ENCODE peak calls at places on chromosomes 12 and 14, in six cellular contexts. L is Panc1, S is GM12878, N is GM23338, O is HCT116, G is K562. Q is an unnamed sample.

GRCh38 chr12:15336772-15337553 is 14.7 kb downstream of the PTPRO start:
- ATAC-seq in S (no peak), N (no peak), L (no peak), O (no peak), G (no peak), Q (peak)

GRCh38 chr14:105527381-105528196 is 1.2 kb downstream of the TMEM121 start:
- ATAC-seq in G (peak), O (peak), S (peak), L (peak), N (peak), Q (peak)

GRCh38 chr14:54285030-54285429 is 111.8 kb upstream of the CDKN3 start:
- ATAC-seq in L (no peak), N (no peak), G (no peak), S (no peak), O (no peak), Q (no peak)

GRCh38 chr12:42126963-42127362 is 17.7 kb downstream of the GXYLT1 start:
- ATAC-seq in L (no peak), G (no peak), N (no peak), O (no peak), S (peak), Q (no peak)

GRCh38 chr12:57694459-57695019 is 607 bp downstream of the OS9 start:
- ATAC-seq in O (peak), S (peak), N (peak), G (peak), L (peak), Q (no peak)

GRCh38 chr12:98402081-98402480 is 113.3 kb upstream of the TMPO start:
- ATAC-seq in S (no peak), N (no peak), L (no peak), O (peak), G (no peak), Q (no peak)

GRCh38 chr14:54830650-54831049 is 72.0 kb downstream of the GCH1 start:
- ATAC-seq in G (no peak), N (no peak), O (no peak), S (no peak), L (no peak), Q (no peak)

GRCh38 chr14:34258318-34258717 is 203.7 kb downstream of the SPTSSA start:
- ATAC-seq in N (no peak), G (no peak), L (no peak), O (no peak), S (no peak), Q (no peak)

GRCh38 chr12:49824886-49825285 is 3.3 kb downstream of the NCKAP5L start:
- ATAC-seq in O (no peak), G (no peak), L (no peak), N (no peak), S (no peak), Q (no peak)

GRCh38 chr12:12266873-12267634 is at the start of gene LRP6:
- ATAC-seq in N (peak), S (peak), O (peak), G (peak), L (peak), Q (peak)

GRCh38 chr12:76614364-76614763 is 54.8 kb upstream of the OSBPL8 start:
- ATAC-seq in O (no peak), L (no peak), G (no peak), S (no peak), N (no peak), Q (no peak)

GRCh38 chr12:24730461-24730896 is 218.4 kb downstream of the BCAT1 start:
- ATAC-seq in L (no peak), N (no peak), S (peak), O (no peak), G (no peak), Q (no peak)

GRCh38 chr12:105164068-105164467 is 56.5 kb downstream of the WASHC4 start:
- ATAC-seq in O (no peak), L (no peak), G (no peak), S (no peak), N (no peak), Q (no peak)

GRCh38 chr14:104157303-104157928 is 19.0 kb downstream of the KIF26A start:
- ATAC-seq in G (peak), L (no peak), O (peak), S (no peak), N (peak), Q (no peak)

GRCh38 chr14:66638688-66639087 is 130.7 kb downstream of the GPHN start:
- ATAC-seq in G (no peak), N (no peak), S (no peak), L (no peak), O (no peak), Q (no peak)

GRCh38 chr12:88578821-88579518 is 1.3 kb downstream of the KITLG start:
- ATAC-seq in L (peak), G (peak), N (peak), S (peak), O (peak), Q (no peak)

GRCh38 chr12:27220057-27220987 is 23.8 kb upstream of the STK38L start:
- ATAC-seq in S (peak), L (no peak), G (no peak), O (no peak), N (no peak), Q (no peak)

GRCh38 chr12:115102450-115102849 is 418.5 kb upstream of the TBX3 start:
- ATAC-seq in S (no peak), N (no peak), O (no peak), G (no peak), L (no peak), Q (no peak)

GRCh38 chr12:175759-176158 is 38.2 kb downstream of the SLC6A12 start:
- ATAC-seq in O (no peak), G (no peak), L (no peak), S (no peak), N (no peak), Q (no peak)

GRCh38 chr12:131351319-131352028 is 359.4 kb upstream of the SFSWAP start:
- ATAC-seq in G (peak), L (no peak), O (peak), N (no peak), S (peak), Q (no peak)

GRCh38 chr14:103818422-103818821 is 29.0 kb downstream of the PPP1R13B start:
- ATAC-seq in N (no peak), L (no peak), O (no peak), S (no peak), G (no peak), Q (no peak)

GRCh38 chr14:66724996-66725395 is 217.0 kb downstream of the GPHN start:
- ATAC-seq in G (no peak), O (no peak), L (no peak), N (no peak), S (no peak), Q (no peak)

GRCh38 chr14:71923471-71923870 is 8.8 kb upstream of the RGS6 start:
- ATAC-seq in N (no peak), L (no peak), O (no peak), G (no peak), S (no peak), Q (no peak)

GRCh38 chr14:34081126-34081575 is 130.3 kb upstream of the EGLN3 start:
- ATAC-seq in L (peak), O (peak), G (no peak), S (peak), N (no peak), Q (no peak)

GRCh38 chr12:115335594-115335993 is 651.6 kb upstream of the TBX3 start:
- ATAC-seq in S (no peak), N (no peak), O (no peak), L (no peak), G (no peak), Q (no peak)

GRCh38 chr12:115866909-115867525 is 410.5 kb downstream of the MED13L start:
- ATAC-seq in S (no peak), G (no peak), N (peak), L (peak), O (peak), Q (no peak)

GRCh38 chr12:10301103-10301502 is 6.6 kb upstream of the KLRD1 start:
- ATAC-seq in S (no peak), N (no peak), L (no peak), O (no peak), G (no peak), Q (no peak)

GRCh38 chr14:77052281-77053044 is 24.0 kb upstream of the IRF2BPL start:
- ATAC-seq in O (peak), N (peak), L (peak), G (no peak), S (peak), Q (no peak)

GRCh38 chr12:23949212-23950010 is at the start of gene SOX5:
- ATAC-seq in L (no peak), G (peak), O (no peak), N (peak), S (peak), Q (peak)

GRCh38 chr12:110369992-110370391 is 33.5 kb downstream of the ANAPC7 start:
- ATAC-seq in G (no peak), N (no peak), S (no peak), L (no peak), O (no peak), Q (no peak)

GRCh38 chr14:69107407-69108003 is 45.4 kb downstream of the DCAF5 start:
- ATAC-seq in O (peak), S (peak), N (peak), L (peak), G (peak), Q (peak)

GRCh38 chr14:54343276-54344121 is 53.3 kb upstream of the CDKN3 start:
- ATAC-seq in L (no peak), S (no peak), O (no peak), N (no peak), G (no peak), Q (no peak)

GRCh38 chr14:45716506-45716905 is 463.5 kb upstream of the MIS18BP1 start:
- ATAC-seq in S (no peak), G (no peak), O (peak), L (no peak), N (peak), Q (no peak)

GRCh38 chr14:55115433-55115832 is 13.6 kb upstream of the LGALS3 start:
- ATAC-seq in O (no peak), G (no peak), S (no peak), L (no peak), N (no peak), Q (no peak)

GRCh38 chr14:89720741-89721315 is 233.7 kb downstream of the EFCAB11 start:
- ATAC-seq in O (no peak), S (peak), N (peak), G (no peak), L (no peak), Q (peak)

GRCh38 chr12:1611775-1612174 is 17.3 kb upstream of the WNT5B start:
- ATAC-seq in O (no peak), S (no peak), N (no peak), G (no peak), L (no peak), Q (peak)

GRCh38 chr12:132488127-132489077 is 1.5 kb upstream of the FBRSL1 start:
- ATAC-seq in N (peak), L (no peak), O (no peak), G (peak), S (peak), Q (peak)

GRCh38 chr12:83527700-83528281 is 841.1 kb downstream of the TMTC2 start:
- ATAC-seq in S (no peak), G (no peak), O (no peak), N (no peak), L (no peak), Q (no peak)
- TF ChIP-seq POLR2AphosphoS5 in S (no peak), G (no peak), O (no peak), N (no peak), L (no peak), Q (no peak)

DNA sequence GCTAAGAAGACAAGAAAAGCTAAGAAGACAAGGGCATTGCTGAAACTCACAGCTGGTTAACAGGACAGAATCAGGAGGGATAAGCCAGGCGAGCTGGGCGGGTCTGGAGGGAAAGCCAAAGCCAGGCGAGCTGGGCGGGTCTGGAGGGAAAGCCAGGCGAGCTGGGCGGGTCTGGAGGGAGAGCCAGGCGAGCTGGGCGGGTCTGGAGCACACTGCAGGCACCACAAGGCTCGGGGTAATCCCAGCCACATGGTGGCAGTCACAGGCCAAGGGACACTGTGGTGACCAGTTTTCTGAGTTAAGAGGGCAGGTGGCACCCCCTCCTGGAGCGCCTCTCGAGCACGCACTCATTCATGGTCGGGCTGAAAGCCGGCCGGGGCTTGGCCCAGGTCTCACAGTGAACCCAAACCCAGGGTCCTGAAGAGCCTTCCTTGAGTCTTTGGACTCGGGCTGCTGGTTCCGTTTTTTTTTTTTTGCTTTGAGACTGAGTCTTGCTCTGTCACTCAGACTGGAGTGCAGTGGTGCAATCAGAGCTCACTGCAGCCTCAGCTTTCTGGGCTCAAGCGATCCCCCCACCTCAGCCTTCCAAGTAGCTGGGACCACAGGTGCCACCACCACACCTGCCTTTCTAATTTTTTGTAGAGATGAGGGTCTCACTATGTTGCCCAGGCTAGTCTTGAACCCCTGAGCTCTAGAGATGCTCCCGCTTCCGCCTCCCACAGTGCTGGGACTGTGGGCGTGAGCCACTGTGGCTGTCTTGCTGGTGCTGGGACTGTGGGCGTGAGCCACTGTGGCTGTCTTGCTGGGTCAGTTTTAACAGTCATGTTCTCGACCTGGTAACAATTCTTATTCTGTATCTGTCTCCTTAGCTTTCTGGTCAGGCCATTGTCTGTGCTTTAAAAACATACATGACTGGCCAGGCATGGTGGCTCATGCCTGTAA is 40.2 kb downstream of the HSP90AA1 start:
- ATAC-seq in S (peak), L (peak), N (peak), G (peak), O (peak), Q (peak)
- TF ChIP-seq POLR2AphosphoS5 in S (no peak), L (no peak), N (no peak), G (no peak), O (peak), Q (no peak)

GRCh38 chr14:74620497-74620921 is 8.5 kb upstream of the LTBP2 start:
- ATAC-seq in O (peak), N (no peak), G (peak), L (peak), S (peak), Q (no peak)
- TF ChIP-seq POLR2AphosphoS5 in O (no peak), N (no peak), G (no peak), L (no peak), S (no peak), Q (no peak)

GRCh38 chr12:111411187-111411764 is 5.6 kb downstream of the SH2B3 start:
- ATAC-seq in N (no peak), G (no peak), O (no peak), S (peak), L (no peak), Q (no peak)

GRCh38 chr12:111410229-111411186 is 4.8 kb downstream of the SH2B3 start:
- ATAC-seq in G (peak), S (no peak), N (no peak), L (peak), O (no peak), Q (no peak)

GRCh38 chr12:111408116-111408440 is 2.4 kb downstream of the SH2B3 start:
- ATAC-seq in N (no peak), S (no peak), L (no peak), G (no peak), O (no peak), Q (no peak)

GRCh38 chr12:111408686-111409402 is 3.1 kb downstream of the SH2B3 start:
- ATAC-seq in O (no peak), S (no peak), N (no peak), L (no peak), G (no peak), Q (no peak)

DNA sequence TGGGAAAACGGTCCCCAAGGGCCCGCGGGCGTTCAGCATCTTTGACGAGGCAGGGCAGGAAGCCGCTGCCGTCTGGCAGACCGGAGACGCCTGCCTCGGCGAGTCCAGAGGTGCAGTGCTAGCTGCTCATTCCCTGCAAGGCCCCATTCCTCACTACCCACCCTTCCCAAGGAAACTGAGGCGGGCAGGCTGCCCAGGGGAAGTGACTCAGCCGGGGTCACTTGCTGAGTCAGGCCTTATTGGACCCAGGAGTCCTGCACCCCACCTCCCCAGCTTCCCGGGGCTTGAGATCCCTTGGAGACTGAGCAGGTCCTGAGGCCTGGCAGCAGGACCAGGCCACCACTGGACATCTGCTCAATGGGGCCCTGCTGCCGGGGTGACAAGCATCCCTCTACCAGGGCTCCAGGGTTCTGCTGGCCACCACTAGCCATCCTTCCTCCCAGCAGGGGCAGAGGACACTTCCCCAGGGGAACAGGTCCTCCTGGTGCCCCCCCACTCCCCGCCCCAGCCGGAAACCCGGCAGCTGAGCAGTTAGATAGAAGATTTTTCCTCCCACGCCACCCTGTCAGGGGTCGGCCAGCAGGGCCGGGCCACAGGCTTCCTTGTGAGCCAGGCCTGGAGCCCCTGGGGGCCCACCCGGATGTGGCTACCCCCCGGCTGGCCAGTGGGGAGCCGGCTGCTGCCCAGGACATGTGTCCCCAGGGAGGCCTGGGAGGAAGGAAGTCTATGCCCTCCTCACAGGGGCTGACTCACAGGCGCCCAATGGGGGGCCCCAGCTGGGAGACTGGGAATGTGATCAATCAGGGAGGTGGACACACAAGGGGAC is 3.9 kb downstream of the SH2B3 start:
- ATAC-seq in O (no peak), S (no peak), G (peak), L (peak), N (no peak), Q (peak)
- TF ChIP-seq POLR2AphosphoS5 in O (no peak), S (no peak), G (no peak), L (no peak), N (no peak), Q (no peak)

GRCh38 chr12:124428792-124429281 is 133.9 kb downstream of the RFLNA start:
- ATAC-seq in G (no peak), N (no peak), O (no peak), L (no peak), S (no peak), Q (peak)
- TF ChIP-seq POLR2AphosphoS5 in G (no peak), N (no peak), O (no peak), L (no peak), S (no peak), Q (no peak)

DNA sequence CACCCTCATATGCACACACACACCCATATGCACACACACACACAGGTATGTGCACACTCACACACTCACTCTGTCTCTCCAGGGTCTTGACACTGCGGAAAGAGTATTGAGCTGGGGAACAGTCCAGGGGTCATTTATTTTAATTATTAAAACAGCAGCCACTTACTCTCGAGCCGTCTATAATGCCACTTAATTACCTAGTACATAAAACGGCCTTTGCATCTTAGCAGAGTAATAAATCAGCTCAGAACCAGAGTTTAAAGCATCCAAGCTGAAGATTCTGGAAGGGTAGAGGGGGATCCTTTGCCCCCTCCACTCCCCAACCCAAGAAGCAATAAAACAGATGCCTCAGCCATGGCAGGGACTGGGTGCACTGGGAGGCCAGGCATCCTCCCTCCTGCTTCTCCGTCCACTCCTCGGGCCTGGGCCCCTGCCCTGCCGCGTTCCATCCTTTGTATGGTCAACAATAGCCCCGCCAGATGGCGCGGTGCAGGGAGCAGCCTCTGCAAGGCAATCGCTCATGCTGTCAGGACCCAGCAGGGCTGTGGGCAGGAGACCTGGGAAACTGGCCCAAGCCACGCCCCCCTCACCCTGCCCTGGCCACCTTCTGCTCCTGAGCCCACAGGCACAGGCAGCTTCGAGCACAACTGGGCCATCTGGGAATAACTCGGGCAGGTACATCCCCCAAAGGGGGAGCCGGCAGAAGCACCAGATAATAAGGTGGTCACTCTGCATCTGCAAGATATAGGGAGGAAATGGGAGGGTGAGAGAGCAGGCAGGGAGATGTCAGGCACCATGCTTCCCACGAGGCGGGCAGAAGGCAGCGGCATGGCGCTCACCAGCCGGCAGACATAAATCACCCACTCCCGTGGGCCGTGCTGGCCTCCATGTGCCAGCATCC is 40.9 kb downstream of the CCDC85C start:
- ATAC-seq in N (peak), G (peak), O (peak), L (peak), S (no peak), Q (peak)
- TF ChIP-seq POLR2AphosphoS5 in N (peak), G (no peak), O (no peak), L (no peak), S (no peak), Q (peak)

DNA sequence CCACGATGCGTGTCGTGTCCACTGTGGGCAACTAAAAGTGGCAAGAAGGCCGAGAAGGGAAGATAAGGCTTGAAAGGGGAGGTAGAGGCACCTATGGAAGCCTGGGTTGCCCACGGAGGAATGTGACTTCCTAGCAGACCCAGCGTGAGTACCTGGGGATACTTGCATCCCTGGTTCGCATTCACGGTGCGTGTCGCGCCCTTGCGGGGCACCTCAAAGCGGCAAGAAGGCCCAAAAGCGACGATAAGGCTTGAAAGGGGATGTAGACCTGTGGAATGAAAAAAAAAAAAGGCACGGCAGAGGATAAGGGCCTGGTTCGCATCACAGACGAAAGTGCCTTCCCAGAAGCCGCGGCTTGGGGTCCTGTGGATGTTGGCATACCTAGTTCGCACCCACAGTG is 282.9 kb downstream of the ALG10 start:
- ATAC-seq in O (no peak), N (no peak), G (no peak), L (no peak), S (no peak), Q (no peak)
- TF ChIP-seq POLR2AphosphoS5 in O (no peak), N (no peak), G (no peak), L (no peak), S (no peak), Q (no peak)